ENCODE peak calls at places on chromosome 20, in seven cellular contexts. W is prostate gland, M is LNCaP clone FGC, D is transverse colon, Y is AG10803, U is AG04449, P is aorta. L is an unnamed sample.

GRCh38 chr20:25087186-25087929 is 5.4 kb upstream of the VSX1 start:
- DNase-seq in W (no peak), M (no peak), D (no peak), Y (no peak), U (no peak), P (no peak), L (no peak)

GRCh38 chr20:3102575-3103368 is 18.2 kb upstream of the AVP start:
- DNase-seq in W (no peak), M (no peak), D (no peak), Y (no peak), U (no peak), P (no peak), L (no peak)

GRCh38 chr20:38209736-38210405 is 44.8 kb upstream of the TGM2 start:
- DNase-seq in W (no peak), M (no peak), D (no peak), Y (no peak), U (no peak), P (no peak), L (no peak)

GRCh38 chr20:22918286-22918983 is 116.7 kb upstream of the SSTR4 start:
- DNase-seq in W (no peak), M (no peak), D (no peak), Y (no peak), U (no peak), P (no peak), L (no peak)

GRCh38 chr20:45311589-45312211 is 3.6 kb upstream of the MATN4 start:
- DNase-seq in W (peak), M (no peak), D (peak), Y (peak), U (no peak), P (peak), L (peak)

GRCh38 chr20:41407617-41408016 is 41.0 kb upstream of the EMILIN3 start:
- DNase-seq in W (no peak), M (no peak), D (peak), Y (no peak), U (no peak), P (no peak), L (no peak)

GRCh38 chr20:17399303-17399985 is 131.7 kb downstream of the BFSP1 start:
- DNase-seq in W (no peak), M (no peak), D (no peak), Y (no peak), U (no peak), P (no peak), L (no peak)

GRCh38 chr20:3972161-3972560 is 43.2 kb downstream of the RNF24 start:
- DNase-seq in W (no peak), M (no peak), D (no peak), Y (no peak), U (no peak), P (no peak), L (no peak)

GRCh38 chr20:47360207-47360488 is 3.6 kb upstream of the ZMYND8 start:
- DNase-seq in W (peak), M (peak), D (peak), Y (peak), U (no peak), P (no peak), L (peak)

GRCh38 chr20:62598761-62599194 is 43.5 kb upstream of the SLCO4A1 start:
- DNase-seq in W (no peak), M (no peak), D (peak), Y (no peak), U (no peak), P (no peak), L (peak)

GRCh38 chr20:10531848-10532247 is 96.7 kb downstream of the SLX4IP start:
- DNase-seq in W (no peak), M (no peak), D (no peak), Y (no peak), U (no peak), P (no peak), L (no peak)

GRCh38 chr20:47591231-47591630 is 89.5 kb downstream of the NCOA3 start:
- DNase-seq in W (no peak), M (no peak), D (no peak), Y (no peak), U (no peak), P (no peak), L (no peak)

GRCh38 chr20:59025511-59025910 is 6.3 kb downstream of the TUBB1 start:
- DNase-seq in W (no peak), M (no peak), D (no peak), Y (no peak), U (no peak), P (no peak), L (no peak)

GRCh38 chr20:59026904-59027745 is 5.0 kb downstream of the ATP5F1E start:
- DNase-seq in W (no peak), M (no peak), D (no peak), Y (no peak), U (no peak), P (no peak), L (no peak)

GRCh38 chr20:59028812-59029211 is 3.3 kb downstream of the ATP5F1E start:
- DNase-seq in W (no peak), M (no peak), D (no peak), Y (no peak), U (no peak), P (no peak), L (no peak)

GRCh38 chr20:59025086-59025485 is 5.9 kb downstream of the TUBB1 start:
- DNase-seq in W (no peak), M (no peak), D (no peak), Y (no peak), U (no peak), P (no peak), L (no peak)

GRCh38 chr20:59027746-59028320 is 4.3 kb downstream of the ATP5F1E start:
- DNase-seq in W (no peak), M (no peak), D (no peak), Y (peak), U (no peak), P (no peak), L (no peak)
- H3K4me3 ChIP-seq in W (no peak), M (no peak), D (no peak), Y (no peak), U (peak), P (no peak), L (no peak)

DNA sequence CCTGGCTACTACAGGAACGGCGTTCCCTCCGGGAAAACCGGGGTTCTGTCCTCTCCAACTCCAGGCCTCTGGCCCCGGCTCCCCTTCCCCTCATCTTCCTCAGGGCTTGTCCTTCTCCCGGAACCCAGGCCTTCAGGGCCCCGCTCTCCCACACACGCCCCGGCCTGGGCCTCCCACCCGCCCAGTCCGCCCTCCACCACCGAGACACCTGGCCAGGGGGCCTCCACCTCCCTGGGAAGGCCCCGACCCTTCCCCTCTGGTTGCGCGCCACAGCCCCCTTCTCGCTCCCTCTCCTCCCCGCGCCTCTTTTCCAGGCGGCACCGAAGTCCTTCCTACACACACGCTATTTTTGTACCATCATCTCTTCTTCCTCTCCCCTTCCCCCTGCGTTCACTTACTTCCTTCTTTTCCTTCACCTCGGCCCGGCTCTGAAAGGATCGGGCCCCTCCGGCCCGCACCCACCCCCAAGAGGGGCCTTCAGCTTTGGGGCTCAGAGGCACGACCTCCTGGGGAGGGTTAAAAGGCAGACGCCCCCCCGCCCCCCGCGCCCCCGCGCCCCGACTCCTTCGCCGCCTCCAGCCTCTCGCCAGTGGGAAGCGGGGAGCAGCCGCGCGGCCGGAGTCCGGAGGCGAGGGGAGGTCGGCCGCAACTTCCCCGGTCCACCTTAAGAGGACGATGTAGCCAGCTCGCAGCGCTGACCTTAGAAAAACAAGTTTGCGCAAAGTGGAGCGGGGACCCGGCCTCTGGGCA is 1.3 kb upstream of the SIRPA start:
- DNase-seq in W (no peak), M (no peak), D (no peak), Y (no peak), U (no peak), P (peak), L (no peak)
- H3K4me3 ChIP-seq in W (peak), M (peak), D (peak), Y (peak), U (peak), P (peak), L (peak)

DNA sequence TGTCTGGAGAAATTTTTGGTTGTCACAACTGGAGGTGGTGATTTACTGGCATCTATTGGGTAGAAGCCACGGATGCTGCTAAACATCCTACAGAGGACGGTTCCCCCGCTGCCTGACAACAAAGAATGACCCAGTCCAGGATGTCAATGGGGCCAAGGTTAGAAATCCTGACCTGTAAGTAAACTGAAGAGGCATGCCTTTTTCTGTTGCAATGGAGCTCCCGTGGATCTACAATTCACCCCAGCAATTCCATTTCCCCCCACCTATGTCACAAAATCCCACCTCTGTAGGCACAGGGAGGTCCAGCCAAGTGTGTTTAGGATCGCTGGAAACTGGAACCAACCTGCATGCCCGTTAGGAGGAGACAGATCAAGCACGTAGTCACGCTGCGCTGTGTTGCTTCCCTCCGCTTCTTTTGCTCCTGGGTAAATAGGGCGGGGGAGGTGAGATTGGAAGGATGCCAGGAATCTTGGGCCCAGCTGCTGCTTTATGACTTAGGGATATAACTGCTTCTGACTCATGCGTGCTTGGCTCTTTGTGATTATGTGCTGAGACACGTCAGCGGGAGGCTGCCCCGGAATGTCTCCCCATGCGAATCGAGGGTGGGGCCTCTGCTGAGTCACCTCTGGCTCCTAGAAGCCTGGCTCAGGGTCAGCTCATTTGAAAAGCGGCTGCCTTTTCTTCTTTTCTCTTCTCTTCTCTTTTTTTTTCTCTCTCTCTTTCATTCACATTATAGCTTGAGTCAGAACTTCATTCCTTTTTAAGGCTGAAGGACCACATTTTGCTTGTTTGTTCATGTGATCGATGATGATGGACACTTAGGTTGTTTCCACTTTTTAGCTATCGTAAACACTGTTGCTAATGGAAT is 12.4 kb upstream of the PEDS1 start:
- DNase-seq in W (peak), M (peak), D (peak), Y (peak), U (peak), P (peak), L (peak)
- H3K4me3 ChIP-seq in W (no peak), M (peak), D (no peak), Y (peak), U (peak), P (no peak), L (no peak)

DNA sequence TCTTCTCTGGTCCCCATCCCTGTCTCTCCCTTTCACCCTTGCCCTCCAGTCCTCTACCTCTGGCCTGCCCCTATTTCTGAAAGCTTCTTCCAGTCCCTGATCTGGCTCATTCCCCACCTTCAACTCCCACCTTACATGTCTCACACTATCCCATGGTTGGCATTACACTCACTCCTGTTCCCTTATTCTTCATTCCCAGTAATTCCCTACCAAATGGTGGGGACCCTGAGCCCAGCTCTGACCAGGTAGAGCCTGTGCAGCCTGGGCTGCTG is 6.4 kb downstream of the TP53INP2 start:
- DNase-seq in W (no peak), M (no peak), D (no peak), Y (no peak), U (no peak), P (no peak), L (no peak)
- H3K4me3 ChIP-seq in W (peak), M (peak), D (no peak), Y (peak), U (peak), P (no peak), L (no peak)

DNA sequence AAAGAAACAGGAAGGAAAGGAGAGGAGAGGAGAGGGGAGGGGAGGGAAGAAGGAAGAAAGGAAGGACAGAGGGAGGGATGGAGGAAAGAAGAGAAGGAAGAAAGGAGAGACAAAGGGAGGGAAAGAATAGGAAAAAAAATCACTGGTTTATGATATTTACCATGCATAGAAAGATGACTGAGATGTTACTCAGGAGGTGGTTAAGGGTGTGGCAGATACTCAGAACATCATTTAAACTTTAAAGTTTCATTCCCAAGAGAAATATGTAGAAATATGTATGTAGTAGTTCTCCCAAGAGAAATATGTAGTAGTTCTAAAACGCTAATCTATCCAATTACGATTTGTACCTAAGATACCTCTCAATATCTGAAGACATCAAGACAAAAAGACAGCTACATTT is 539.1 kb downstream of the CDH26 start:
- DNase-seq in W (no peak), M (no peak), D (no peak), Y (no peak), U (no peak), P (no peak), L (no peak)
- H3K4me3 ChIP-seq in W (no peak), M (no peak), D (no peak), Y (no peak), U (no peak), P (no peak), L (no peak)

GRCh38 chr20:36644713-36645109 is 1.3 kb downstream of the SLA2 start:
- DNase-seq in W (no peak), M (no peak), D (no peak), Y (no peak), U (no peak), P (no peak), L (no peak)

GRCh38 chr20:36645353-36645752 is 643 bp downstream of the SLA2 start:
- DNase-seq in W (no peak), M (no peak), D (no peak), Y (no peak), U (no peak), P (no peak), L (no peak)

GRCh38 chr20:36646678-36647077 is 682 bp upstream of the SLA2 start:
- DNase-seq in W (no peak), M (no peak), D (no peak), Y (no peak), U (no peak), P (no peak), L (no peak)

GRCh38 chr20:36647194-36648121 is 1.5 kb upstream of the SLA2 start:
- DNase-seq in W (no peak), M (no peak), D (no peak), Y (no peak), U (no peak), P (no peak), L (no peak)

DNA sequence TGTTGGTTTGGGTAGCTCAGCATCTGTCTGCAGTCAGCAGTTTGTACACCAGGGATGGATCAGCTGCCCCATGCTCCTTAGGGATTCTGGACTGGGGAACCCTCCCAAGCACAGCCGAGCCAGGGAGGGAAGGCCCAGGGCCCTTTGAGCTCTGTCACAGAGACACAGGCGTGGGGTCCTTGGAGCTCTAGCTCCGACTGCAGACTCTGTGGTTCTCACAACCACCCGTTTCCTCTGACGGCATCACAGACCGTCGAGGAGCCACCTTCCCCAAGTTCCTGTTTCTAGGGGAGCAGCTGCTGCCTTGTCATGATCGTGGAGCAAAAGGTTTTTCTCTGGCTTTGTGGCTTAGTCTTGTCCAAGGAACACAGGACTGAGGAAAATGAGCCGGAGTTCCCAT is at the start of gene SLA2:
- DNase-seq in W (no peak), M (no peak), D (peak), Y (no peak), U (no peak), P (peak), L (peak)
- H3K4me3 ChIP-seq in W (no peak), M (no peak), D (no peak), Y (no peak), U (no peak), P (no peak), L (no peak)

GRCh38 chr20:840503-840857 is 7.0 kb downstream of the FAM110A start:
- DNase-seq in W (no peak), M (no peak), D (no peak), Y (no peak), U (no peak), P (no peak), L (no peak)
- H3K4me3 ChIP-seq in W (no peak), M (peak), D (no peak), Y (no peak), U (no peak), P (no peak), L (no peak)